ENCODE peak calls at places on chromosome 11, in ten cellular contexts. One of them, this sample, is unnamed.
A peak's percentile ranks its signal among the peaks of the same experiment; 100 is the strongest.

GRCh38 chr11:66281001-66281400 is 3.0 kb downstream of the CNIH2 start:
- DNase-seq in Kasumi-1: no peak
- DNase-seq in body of pancreas: no peak
- DNase-seq in HFFc6: no peak
- DNase-seq in left cardiac atrium: no peak
- DNase-seq in right cardiac atrium: no peak
- DNase-seq in pancreas: no peak
- DNase-seq in NCI-H1092: no peak
- DNase-seq in T-helper 9 cell: no peak
- DNase-seq in fibroblast of the aortic adventitia: no peak
- DNase-seq in this sample: no peak

GRCh38 chr11:68053117-68053516 is 14.3 kb downstream of the TCIRG1 start:
- DNase-seq in body of pancreas: no peak
- DNase-seq in HFFc6: no peak
- DNase-seq in pancreas: no peak
- DNase-seq in T-helper 9 cell: no peak
- DNase-seq in left cardiac atrium: no peak
- DNase-seq in fibroblast of the aortic adventitia: no peak
- DNase-seq in right cardiac atrium: no peak
- DNase-seq in NCI-H1092: no peak
- DNase-seq in Kasumi-1: no peak
- DNase-seq in this sample: no peak

GRCh38 chr11:72423840-72424239 is 10.5 kb downstream of the CLPB start:
- DNase-seq in pancreas: no peak
- DNase-seq in left cardiac atrium: no peak
- DNase-seq in T-helper 9 cell: no peak
- DNase-seq in fibroblast of the aortic adventitia: no peak
- DNase-seq in body of pancreas: no peak
- DNase-seq in NCI-H1092: no peak
- DNase-seq in right cardiac atrium: no peak
- DNase-seq in HFFc6: no peak
- DNase-seq in Kasumi-1: no peak
- DNase-seq in this sample: no peak

GRCh38 chr11:128745296-128746183 is 51.7 kb downstream of the FLI1 start:
- DNase-seq in fibroblast of the aortic adventitia: peak; percentile 70
- DNase-seq in HFFc6: peak; percentile 1
- DNase-seq in pancreas: no peak
- DNase-seq in body of pancreas: no peak
- DNase-seq in right cardiac atrium: peak; percentile 31
- DNase-seq in T-helper 9 cell: no peak
- DNase-seq in NCI-H1092: no peak
- DNase-seq in left cardiac atrium: peak; percentile 55
- DNase-seq in Kasumi-1: no peak
- DNase-seq in this sample: no peak

GRCh38 chr11:44519989-44520737 is 45.3 kb upstream of the CD82 start:
- DNase-seq in right cardiac atrium: peak; percentile 53
- DNase-seq in NCI-H1092: no peak
- DNase-seq in left cardiac atrium: peak; percentile 62
- DNase-seq in HFFc6: no peak
- DNase-seq in Kasumi-1: no peak
- DNase-seq in pancreas: no peak
- DNase-seq in body of pancreas: peak; percentile 16
- DNase-seq in T-helper 9 cell: no peak
- DNase-seq in fibroblast of the aortic adventitia: no peak
- DNase-seq in this sample: no peak

GRCh38 chr11:3781423-3781822 is 15.9 kb downstream of the NUP98 start:
- DNase-seq in NCI-H1092: no peak
- DNase-seq in fibroblast of the aortic adventitia: peak; percentile 38
- DNase-seq in pancreas: no peak
- DNase-seq in right cardiac atrium: no peak
- DNase-seq in T-helper 9 cell: no peak
- DNase-seq in Kasumi-1: peak; percentile 64
- DNase-seq in left cardiac atrium: no peak
- DNase-seq in HFFc6: peak; percentile 27
- DNase-seq in body of pancreas: no peak
- DNase-seq in this sample: no peak

GRCh38 chr11:77113382-77114088 is 10.9 kb downstream of the OMP start:
- DNase-seq in HFFc6: peak; percentile 35
- DNase-seq in left cardiac atrium: no peak
- DNase-seq in pancreas: no peak
- DNase-seq in Kasumi-1: peak; percentile 46
- DNase-seq in NCI-H1092: peak; percentile 61
- DNase-seq in body of pancreas: peak; percentile 51
- DNase-seq in T-helper 9 cell: no peak
- DNase-seq in fibroblast of the aortic adventitia: peak; percentile 52
- DNase-seq in right cardiac atrium: no peak
- DNase-seq in this sample: peak; percentile 76

GRCh38 chr11:122659676-122660571 is 4.4 kb downstream of the UBASH3B start:
- DNase-seq in body of pancreas: no peak
- DNase-seq in Kasumi-1: no peak
- DNase-seq in pancreas: no peak
- DNase-seq in HFFc6: no peak
- DNase-seq in right cardiac atrium: no peak
- DNase-seq in fibroblast of the aortic adventitia: no peak
- DNase-seq in left cardiac atrium: no peak
- DNase-seq in T-helper 9 cell: no peak
- DNase-seq in NCI-H1092: no peak
- DNase-seq in this sample: no peak

GRCh38 chr11:96001037-96001436 is 77.1 kb upstream of the MTMR2 start:
- DNase-seq in body of pancreas: peak; percentile 60
- DNase-seq in NCI-H1092: no peak
- DNase-seq in right cardiac atrium: peak; percentile 90
- DNase-seq in left cardiac atrium: peak; percentile 88
- DNase-seq in T-helper 9 cell: no peak
- DNase-seq in HFFc6: peak; percentile 38
- DNase-seq in Kasumi-1: no peak
- DNase-seq in pancreas: no peak
- DNase-seq in fibroblast of the aortic adventitia: peak; percentile 97
- DNase-seq in this sample: peak; percentile 75

GRCh38 chr11:62012451-62013265 is 45.2 kb upstream of the FTH1 start:
- DNase-seq in T-helper 9 cell: no peak
- DNase-seq in fibroblast of the aortic adventitia: peak; percentile 40
- DNase-seq in Kasumi-1: no peak
- DNase-seq in pancreas: no peak
- DNase-seq in right cardiac atrium: no peak
- DNase-seq in left cardiac atrium: no peak
- DNase-seq in HFFc6: peak; percentile 70
- DNase-seq in NCI-H1092: no peak
- DNase-seq in body of pancreas: no peak
- DNase-seq in this sample: peak; percentile 65

GRCh38 chr11:63445720-63446119 is 45.2 kb downstream of the PLAAT5 start:
- DNase-seq in fibroblast of the aortic adventitia: peak; percentile 16
- DNase-seq in left cardiac atrium: no peak
- DNase-seq in NCI-H1092: no peak
- DNase-seq in body of pancreas: no peak
- DNase-seq in HFFc6: peak; percentile 42
- DNase-seq in Kasumi-1: no peak
- DNase-seq in T-helper 9 cell: no peak
- DNase-seq in right cardiac atrium: no peak
- DNase-seq in pancreas: no peak
- DNase-seq in this sample: no peak

GRCh38 chr11:69377029-69377952 is 83.3 kb downstream of the MYEOV start:
- DNase-seq in left cardiac atrium: no peak
- DNase-seq in Kasumi-1: no peak
- DNase-seq in pancreas: no peak
- DNase-seq in right cardiac atrium: no peak
- DNase-seq in NCI-H1092: no peak
- DNase-seq in T-helper 9 cell: no peak
- DNase-seq in fibroblast of the aortic adventitia: no peak
- DNase-seq in HFFc6: no peak
- DNase-seq in body of pancreas: no peak
- DNase-seq in this sample: no peak

GRCh38 chr11:45543808-45544422 is 121.5 kb downstream of the CHST1 start:
- DNase-seq in pancreas: no peak
- DNase-seq in NCI-H1092: no peak
- DNase-seq in T-helper 9 cell: no peak
- DNase-seq in body of pancreas: no peak
- DNase-seq in right cardiac atrium: no peak
- DNase-seq in left cardiac atrium: no peak
- DNase-seq in fibroblast of the aortic adventitia: peak; percentile 17
- DNase-seq in HFFc6: no peak
- DNase-seq in Kasumi-1: no peak
- DNase-seq in this sample: no peak

GRCh38 chr11:1756024-1756561 is 5.7 kb upstream of the IFITM10 start:
- DNase-seq in body of pancreas: no peak
- DNase-seq in right cardiac atrium: no peak
- DNase-seq in T-helper 9 cell: no peak
- DNase-seq in fibroblast of the aortic adventitia: no peak
- DNase-seq in pancreas: no peak
- DNase-seq in HFFc6: no peak
- DNase-seq in NCI-H1092: no peak
- DNase-seq in left cardiac atrium: peak; percentile 37
- DNase-seq in Kasumi-1: no peak
- DNase-seq in this sample: peak; percentile 87

GRCh38 chr11:64181506-64182411 is 4.2 kb upstream of the STIP1 start:
- DNase-seq in HFFc6: peak; percentile 92
- DNase-seq in Kasumi-1: peak; percentile 87
- DNase-seq in NCI-H1092: no peak
- DNase-seq in right cardiac atrium: peak; percentile 94
- DNase-seq in left cardiac atrium: peak; percentile 94
- DNase-seq in T-helper 9 cell: no peak
- DNase-seq in fibroblast of the aortic adventitia: peak; percentile 91
- DNase-seq in body of pancreas: peak; percentile 97
- DNase-seq in pancreas: peak; percentile 86
- DNase-seq in this sample: peak; percentile 97